ENCODE peak calls at places on chromosomes 7 and 10, in seven cellular contexts. N is GM06990, G is LNCaP clone FGC, X is lower lobe of right lung, L is HCEC 1CT, W is WTC11, D is cardiac fibroblast. I is an unnamed sample.

GRCh38 chr7:17274551-17275245 is 23.8 kb upstream of the AHR start:
- DNase-seq in L (peak; percentile 66), N (no peak), D (peak; percentile 84), W (no peak), X (no peak), G (no peak), I (no peak)

GRCh38 chr10:79149662-79150443 is 81.1 kb downstream of the ZMIZ1 start:
- DNase-seq in L (peak; percentile 80), D (peak; percentile 79), X (peak; percentile 95), W (peak; percentile 36), N (no peak), G (no peak), I (no peak)

GRCh38 chr10:132489053-132489703 is 48.4 kb upstream of the INPP5A start:
- DNase-seq in N (no peak), G (peak; percentile 37), X (peak; percentile 29), W (peak; percentile 4), L (no peak), D (no peak), I (no peak)

GRCh38 chr7:28748934-28749584 is 209.1 kb downstream of the TRIL start:
- DNase-seq in D (peak; percentile 66), N (peak; percentile 24), W (no peak), G (no peak), X (peak; percentile 61), L (peak; percentile 85), I (no peak)

GRCh38 chr10:15585303-15585715 is 134.4 kb downstream of the ITGA8 start:
- DNase-seq in X (peak; percentile 55), N (peak; percentile 12), W (peak; percentile 74), D (peak; percentile 60), G (peak; percentile 26), L (peak; percentile 33), I (peak; percentile 2)

GRCh38 chr7:43113622-43114450 is 1.4 kb downstream of the HECW1 start:
- DNase-seq in N (no peak), W (peak; percentile 57), D (no peak), X (no peak), G (no peak), L (no peak), I (no peak)

GRCh38 chr7:158648787-158649186 is 55.8 kb downstream of the NCAPG2 start:
- DNase-seq in D (no peak), L (no peak), W (no peak), N (no peak), X (no peak), G (no peak), I (no peak)

GRCh38 chr7:140404565-140405080 is 765 bp downstream of the RAB19 start:
- DNase-seq in N (no peak), L (no peak), W (no peak), D (no peak), X (no peak), G (no peak), I (peak; percentile 81)

GRCh38 chr7:133253522-133253882 is 624 bp downstream of the EXOC4 start:
- DNase-seq in L (peak; percentile 9), G (no peak), W (no peak), X (no peak), N (peak; percentile 1), D (peak; percentile 19), I (no peak)

GRCh38 chr10:73810735-73811465 is 498 bp downstream of the NDST2 start:
- DNase-seq in D (no peak), L (no peak), W (peak; percentile 63), N (peak; percentile 71), G (no peak), X (peak; percentile 70), I (no peak)

GRCh38 chr7:12648704-12649261 is 38.6 kb upstream of the ARL4A start:
- DNase-seq in D (no peak), N (no peak), W (no peak), L (no peak), X (no peak), G (no peak), I (no peak)

GRCh38 chr7:44242091-44242490 is 41.3 kb downstream of the YKT6 start:
- DNase-seq in N (no peak), X (no peak), D (no peak), G (no peak), L (no peak), W (no peak), I (no peak)

GRCh38 chr10:47412869-47413268 is 28.8 kb upstream of the ZNF488 start:
- DNase-seq in N (no peak), D (peak; percentile 40), W (no peak), X (no peak), G (no peak), L (peak; percentile 4), I (no peak)

GRCh38 chr10:23370106-23370505 is 25.5 kb upstream of the C10orf67 start:
- DNase-seq in L (peak; percentile 34), N (no peak), D (peak; percentile 8), W (no peak), G (no peak), X (no peak), I (no peak)

GRCh38 chr10:3755440-3756359 is 29.3 kb downstream of the KLF6 start:
- DNase-seq in W (no peak), L (no peak), D (peak; percentile 82), G (no peak), N (no peak), X (no peak), I (no peak)

GRCh38 chr10:22103701-22104100 is 100.2 kb upstream of the DNAJC1 start:
- DNase-seq in N (no peak), G (no peak), D (peak; percentile 21), X (no peak), W (no peak), L (peak; percentile 20), I (no peak)

GRCh38 chr7:122768827-122769226 is 66.1 kb upstream of the RNF148 start:
- DNase-seq in N (no peak), X (no peak), W (no peak), G (no peak), D (no peak), L (no peak), I (no peak)

GRCh38 chr7:66033471-66034385 is 41.9 kb upstream of the ASL start:
- DNase-seq in W (no peak), G (no peak), N (no peak), X (no peak), D (no peak), L (no peak), I (no peak)

GRCh38 chr10:84522612-84523462 is 194.4 kb downstream of the CCSER2 start:
- DNase-seq in X (no peak), G (no peak), D (peak; percentile 16), W (no peak), N (no peak), L (peak; percentile 6), I (no peak)

GRCh38 chr10:78502208-78502943 is 468.7 kb downstream of the RPS24 start:
- DNase-seq in G (no peak), W (no peak), N (no peak), D (peak; percentile 33), L (no peak), X (no peak), I (peak; percentile 16)

GRCh38 chr7:2019693-2020511 is 212.8 kb downstream of the MAD1L1 start:
- DNase-seq in X (peak; percentile 86), G (no peak), D (peak; percentile 87), N (peak; percentile 44), W (no peak), L (peak; percentile 40), I (peak; percentile 37)

GRCh38 chr10:104080762-104081161 is 4.9 kb downstream of the COL17A1 start:
- DNase-seq in D (peak; percentile 55), G (peak; percentile 42), W (peak; percentile 30), N (no peak), L (peak; percentile 11), X (no peak), I (no peak)

GRCh38 chr10:78494179-78494578 is 460.5 kb downstream of the RPS24 start:
- DNase-seq in G (no peak), W (no peak), N (no peak), L (no peak), X (no peak), D (no peak), I (no peak)

GRCh38 chr7:155459133-155459866 is 1.4 kb downstream of the EN2 start:
- DNase-seq in W (no peak), D (no peak), X (no peak), L (no peak), G (no peak), N (no peak), I (no peak)